ENCODE peak calls at places on chromosomes 3 and 15, in eight cellular contexts. T is neuronal stem cell; F is stomach; E is Jurkat, Clone E6-1; Q is naive thymus-derived CD4-positive, alpha-beta T cell; K is transverse colon; V is fibroblast of pulmonary artery; M is H7. G is an unnamed sample.
A peak's percentile ranks its signal among the peaks of the same experiment; 100 is the strongest.

GRCh38 chr3:115553796-115554495 is 69.4 kb upstream of the GAP43 start:
- DNase-seq in T (no peak), F (no peak), E (no peak), Q (no peak), K (no peak), V (no peak), M (no peak), G (no peak)

GRCh38 chr15:82921242-82921641 is 31.3 kb downstream of the HOMER2 start:
- DNase-seq in T (no peak), F (peak; percentile 59), E (no peak), Q (no peak), K (no peak), V (no peak), M (no peak), G (no peak)

GRCh38 chr15:58472821-58473581 is 41.2 kb downstream of the LIPC start:
- DNase-seq in T (no peak), F (no peak), E (peak; percentile 98), Q (peak; percentile 42), K (no peak), V (peak; percentile 44), M (no peak), G (peak; percentile 86)

GRCh38 chr3:150057227-150057626 is 86.5 kb upstream of the PFN2 start:
- DNase-seq in T (no peak), F (no peak), E (no peak), Q (no peak), K (no peak), V (no peak), M (no peak), G (peak; percentile 65)

GRCh38 chr3:127011270-127011992 is 28.5 kb downstream of the PLXNA1 start:
- DNase-seq in T (no peak), F (no peak), E (no peak), Q (no peak), K (no peak), V (peak; percentile 71), M (no peak), G (no peak)

GRCh38 chr15:29064290-29064689 is 178.5 kb downstream of the APBA2 start:
- DNase-seq in T (no peak), F (no peak), E (no peak), Q (no peak), K (no peak), V (no peak), M (no peak), G (no peak)

GRCh38 chr3:47057212-47057671 is 77.8 kb downstream of the NBEAL2 start:
- DNase-seq in T (no peak), F (no peak), E (peak; percentile 79), Q (peak; percentile 32), K (no peak), V (no peak), M (no peak), G (no peak)

GRCh38 chr3:141557961-141558706 is 71.3 kb downstream of the RASA2 start:
- DNase-seq in T (no peak), F (no peak), E (no peak), Q (no peak), K (peak; percentile 18), V (no peak), M (no peak), G (no peak)

GRCh38 chr3:155629006-155629405 is 115.9 kb downstream of the PLCH1 start:
- DNase-seq in T (no peak), F (no peak), E (no peak), Q (no peak), K (no peak), V (no peak), M (no peak), G (no peak)

GRCh38 chr3:65018801-65019200 is 331.0 kb upstream of the ADAMTS9 start:
- DNase-seq in T (no peak), F (no peak), E (no peak), Q (no peak), K (no peak), V (no peak), M (no peak), G (no peak)

GRCh38 chr3:57700737-57701136 is 7.9 kb upstream of the DENND6A start:
- DNase-seq in T (no peak), F (no peak), E (no peak), Q (no peak), K (no peak), V (no peak), M (no peak), G (no peak)

GRCh38 chr3:16305121-16305541 is 40.1 kb downstream of the OXNAD1 start:
- DNase-seq in T (no peak), F (no peak), E (no peak), Q (no peak), K (no peak), V (no peak), M (no peak), G (no peak)

GRCh38 chr3:50587373-50587772 is 18.1 kb downstream of the HEMK1 start:
- DNase-seq in T (no peak), F (no peak), E (no peak), Q (no peak), K (no peak), V (no peak), M (no peak), G (no peak)

GRCh38 chr3:37766797-37767776 is 94.6 kb upstream of the CTDSPL start:
- DNase-seq in T (no peak), F (no peak), E (no peak), Q (no peak), K (no peak), V (no peak), M (no peak), G (no peak)

GRCh38 chr15:90190606-90191343 is 10.4 kb upstream of the SEMA4B start:
- DNase-seq in T (no peak), F (peak; percentile 55), E (no peak), Q (no peak), K (peak; percentile 91), V (no peak), M (peak; percentile 30), G (no peak)

GRCh38 chr3:142651711-142652110 is 55.5 kb downstream of the PLS1 start:
- DNase-seq in T (no peak), F (no peak), E (no peak), Q (no peak), K (no peak), V (no peak), M (no peak), G (no peak)

GRCh38 chr3:185337231-185337816 is 25.6 kb upstream of the MAP3K13 start:
- DNase-seq in T (no peak), F (no peak), E (no peak), Q (no peak), K (no peak), V (no peak), M (no peak), G (no peak)

GRCh38 chr15:30991301-30992072 is at the start of gene MTMR10:
- DNase-seq in T (peak; percentile 68), F (peak; percentile 82), E (peak; percentile 44), Q (peak; percentile 84), K (peak; percentile 83), V (peak; percentile 84), M (peak; percentile 96), G (peak; percentile 68)

GRCh38 chr15:25682349-25682748 is 180.8 kb downstream of the ATP10A start:
- DNase-seq in T (no peak), F (no peak), E (no peak), Q (no peak), K (no peak), V (no peak), M (no peak), G (no peak)

GRCh38 chr15:25685216-25685569 is 177.9 kb downstream of the ATP10A start:
- DNase-seq in T (no peak), F (no peak), E (no peak), Q (no peak), K (no peak), V (no peak), M (no peak), G (no peak)

GRCh38 chr15:25683415-25683814 is 179.7 kb downstream of the ATP10A start:
- DNase-seq in T (no peak), F (no peak), E (no peak), Q (no peak), K (no peak), V (no peak), M (no peak), G (no peak)

GRCh38 chr15:25683911-25684310 is 179.2 kb downstream of the ATP10A start:
- DNase-seq in T (no peak), F (no peak), E (no peak), Q (no peak), K (no peak), V (no peak), M (peak; percentile 74), G (no peak)

DNA sequence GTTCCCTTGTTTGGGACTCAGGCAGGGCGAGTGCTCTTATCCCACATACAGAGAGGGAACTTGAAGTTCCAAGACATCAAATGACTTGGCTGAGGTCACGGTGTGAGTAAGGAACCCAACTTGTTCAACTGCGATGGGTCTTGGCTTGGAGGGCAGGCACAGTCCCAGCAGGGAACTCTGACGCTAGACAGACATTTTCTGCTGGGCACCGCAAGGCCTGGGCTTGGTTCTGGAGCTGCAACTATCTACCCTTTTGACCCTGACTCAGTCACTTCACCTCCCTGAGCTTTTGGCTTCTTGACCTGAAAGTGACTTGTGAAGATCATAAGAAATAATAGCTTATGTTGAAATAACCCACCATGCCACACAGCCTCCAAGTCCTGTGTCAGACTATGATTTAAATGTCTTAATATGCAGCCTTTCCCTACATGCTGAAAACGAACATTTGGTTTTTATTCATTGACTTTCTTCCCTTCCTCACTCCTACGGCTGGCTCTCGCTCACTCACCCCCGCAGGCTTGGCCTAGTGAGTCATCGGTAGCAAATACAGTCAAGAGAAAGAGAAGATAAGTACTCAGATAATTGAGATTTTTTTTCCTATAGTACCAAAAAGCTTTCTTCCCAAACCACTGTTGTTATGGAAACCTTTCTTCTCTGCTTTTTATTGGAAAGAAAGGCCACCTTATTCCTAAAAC is 178.5 kb downstream of the ATP10A start:
- DNase-seq in T (no peak), F (no peak), E (no peak), Q (no peak), K (no peak), V (peak; percentile 73), M (no peak), G (no peak)
- H3K4me3 ChIP-seq in T (no peak overlapping the region), F (no peak overlapping the region), E (no peak overlapping the region), Q (no peak overlapping the region), K (no peak overlapping the region), V (no peak overlapping the region), M (no peak overlapping the region), G (no peak overlapping the region)

GRCh38 chr3:42935472-42935871 is 29.5 kb downstream of the ZNF662 start:
- DNase-seq in T (no peak), F (no peak), E (peak; percentile 14), Q (no peak), K (no peak), V (no peak), M (no peak), G (no peak)
- H3K4me3 ChIP-seq in T (no peak overlapping the region), F (no peak overlapping the region), E (no peak overlapping the region), Q (no peak overlapping the region), K (no peak overlapping the region), V (no peak overlapping the region), M (no peak overlapping the region), G (no peak overlapping the region)

GRCh38 chr3:181050738-181051137 is 61.2 kb upstream of the DNAJC19 start:
- DNase-seq in T (no peak), F (no peak), E (no peak), Q (no peak), K (no peak), V (no peak), M (peak; percentile 27), G (no peak)
- H3K4me3 ChIP-seq in T (no peak overlapping the region), F (no peak overlapping the region), E (no peak overlapping the region), Q (no peak overlapping the region), K (no peak overlapping the region), V (no peak overlapping the region), M (no peak overlapping the region), G (no peak overlapping the region)

GRCh38 chr3:129317014-129317771 is 38.5 kb downstream of the HMCES start:
- DNase-seq in T (no peak), F (no peak), E (no peak), Q (no peak), K (no peak), V (no peak), M (peak; percentile 73), G (no peak)
- H3K4me3 ChIP-seq in T (peak overlapping the region; percentile 100), F (peak overlapping the region; percentile 87), E (peak overlapping the region; percentile 90), Q (peak overlapping the region; percentile 89), K (peak overlapping the region; percentile 83), V (peak overlapping the region; percentile 85), M (peak overlapping the region; percentile 93), G (peak overlapping the region; percentile 96)